ENCODE peak calls at places on chromosomes 2 and 18, in ten cellular contexts. N is heart left ventricle, O is body of pancreas, A is transverse colon, X is esophagus squamous epithelium, K is stomach, B is vagina, G is HepG2, V is HCT116, L is A549. E is an unnamed sample. For H3K4me1, the result is how much of the 10 kb centered on the place peaks cover.

GRCh38 chr18:78920436-78921138 is 59.0 kb upstream of the SALL3 start:
- DNase-seq in N (no peak), O (no peak), A (no peak), X (no peak), K (no peak), B (no peak), G (no peak), V (no peak), L (no peak), E (no peak)

GRCh38 chr2:60356346-60356745 is 197.1 kb downstream of the BCL11A start:
- DNase-seq in N (no peak), O (no peak), A (no peak), X (no peak), K (no peak), B (peak), G (no peak), V (no peak), L (no peak), E (no peak)

GRCh38 chr2:8491296-8492048 is 190.4 kb upstream of the ID2 start:
- DNase-seq in N (no peak), O (peak), A (no peak), X (no peak), K (peak), B (no peak), G (no peak), V (no peak), L (no peak), E (peak)

GRCh38 chr2:177165103-177165583 is 47.5 kb upstream of the HNRNPA3 start:
- DNase-seq in N (peak), O (peak), A (peak), X (no peak), K (no peak), B (no peak), G (no peak), V (no peak), L (peak), E (peak)

GRCh38 chr2:63710732-63711131 is 122.0 kb downstream of the MDH1 start:
- DNase-seq in N (no peak), O (no peak), A (no peak), X (no peak), K (no peak), B (no peak), G (no peak), V (no peak), L (no peak), E (no peak)

GRCh38 chr18:48441405-48441881 is 32.3 kb upstream of the ZBTB7C start:
- DNase-seq in N (no peak), O (no peak), A (no peak), X (no peak), K (no peak), B (no peak), G (no peak), V (no peak), L (no peak), E (peak)

GRCh38 chr2:238081561-238081960 is 18.6 kb upstream of the ESPNL start:
- DNase-seq in N (no peak), O (no peak), A (no peak), X (no peak), K (no peak), B (no peak), G (no peak), V (no peak), L (no peak), E (no peak)

GRCh38 chr2:38517284-38517683 is 85.4 kb downstream of the HNRNPLL start:
- DNase-seq in N (no peak), O (no peak), A (no peak), X (no peak), K (no peak), B (no peak), G (no peak), V (no peak), L (no peak), E (no peak)

GRCh38 chr18:31657823-31658669 is 26.3 kb downstream of the B4GALT6 start:
- DNase-seq in N (no peak), O (no peak), A (no peak), X (no peak), K (no peak), B (no peak), G (no peak), V (no peak), L (no peak), E (no peak)

GRCh38 chr2:239882335-239882734 is 142.8 kb downstream of the NDUFA10 start:
- DNase-seq in N (no peak), O (peak), A (peak), X (peak), K (peak), B (peak), G (peak), V (peak), L (peak), E (peak)

GRCh38 chr2:40516604-40517003 is 64.7 kb upstream of the SLC8A1 start:
- DNase-seq in N (no peak), O (no peak), A (no peak), X (no peak), K (no peak), B (no peak), G (no peak), V (no peak), L (no peak), E (no peak)

GRCh38 chr2:40507429-40507828 is 55.5 kb upstream of the SLC8A1 start:
- DNase-seq in N (no peak), O (no peak), A (no peak), X (no peak), K (no peak), B (no peak), G (no peak), V (no peak), L (no peak), E (no peak)

GRCh38 chr2:40512246-40512645 is 60.4 kb upstream of the SLC8A1 start:
- DNase-seq in N (peak), O (no peak), A (no peak), X (no peak), K (no peak), B (no peak), G (no peak), V (no peak), L (no peak), E (peak)

GRCh38 chr2:40511661-40512213 is 59.8 kb upstream of the SLC8A1 start:
- DNase-seq in N (no peak), O (no peak), A (peak), X (no peak), K (no peak), B (no peak), G (no peak), V (no peak), L (no peak), E (peak)
- H3K4me3 ChIP-seq in N (peak), O (no peak), A (peak), X (peak), K (peak), B (peak), G (no peak), V (no peak), L (no peak), E (peak)

GRCh38 chr2:154655499-154655898 is 43.0 kb upstream of the KCNJ3 start:
- DNase-seq in N (no peak), O (no peak), A (no peak), X (no peak), K (no peak), B (no peak), G (no peak), V (no peak), L (no peak), E (no peak)
- TF ChIP-seq POLR2A in N (no peak), O (no peak), A (no peak), X (no peak), K (no peak), B (no peak), G (no peak), V (no peak), L (no peak), E (no peak)

DNA sequence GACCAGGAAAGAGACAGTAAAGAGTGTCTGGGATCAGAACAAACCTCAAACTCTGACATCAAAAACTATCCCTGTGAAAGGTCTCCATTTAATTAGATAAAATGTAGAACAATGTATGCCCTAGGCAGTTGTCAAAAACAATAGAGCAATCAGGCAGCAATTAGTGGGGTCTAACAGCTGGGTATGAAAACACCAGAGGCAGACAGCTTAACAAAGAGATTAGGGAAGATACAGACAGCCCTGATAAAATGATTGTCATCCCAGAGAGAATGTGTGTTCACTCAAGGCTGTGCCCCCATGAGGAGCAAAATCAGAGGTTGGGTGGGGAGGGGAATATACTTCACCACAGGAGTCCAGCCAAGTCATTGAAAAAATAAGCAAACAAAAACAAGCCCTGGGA is 50.0 kb downstream of the INPP4A start:
- DNase-seq in N (no peak), O (no peak), A (no peak), X (no peak), K (no peak), B (no peak), G (no peak), V (no peak), L (no peak), E (no peak)
- H3K4me1 ChIP-seq in N (half or more), O (under half), A (under half), X (under half), K (under half), B (under half), G (under half), V (under half), L (under half), E (under half)

GRCh38 chr2:74002515-74003391 is 18.0 kb downstream of the TET3 start:
- DNase-seq in N (peak), O (peak), A (peak), X (no peak), K (peak), B (no peak), G (peak), V (no peak), L (peak), E (peak)

GRCh38 chr2:74005786-74006185 is 21.1 kb downstream of the TET3 start:
- DNase-seq in N (no peak), O (no peak), A (no peak), X (no peak), K (no peak), B (no peak), G (no peak), V (no peak), L (no peak), E (no peak)

GRCh38 chr2:74004212-74005182 is 19.8 kb downstream of the TET3 start:
- DNase-seq in N (no peak), O (no peak), A (no peak), X (no peak), K (no peak), B (no peak), G (no peak), V (no peak), L (no peak), E (no peak)

GRCh38 chr2:74001781-74002514 is 17.2 kb downstream of the TET3 start:
- DNase-seq in N (no peak), O (no peak), A (no peak), X (no peak), K (no peak), B (no peak), G (no peak), V (no peak), L (no peak), E (no peak)

DNA sequence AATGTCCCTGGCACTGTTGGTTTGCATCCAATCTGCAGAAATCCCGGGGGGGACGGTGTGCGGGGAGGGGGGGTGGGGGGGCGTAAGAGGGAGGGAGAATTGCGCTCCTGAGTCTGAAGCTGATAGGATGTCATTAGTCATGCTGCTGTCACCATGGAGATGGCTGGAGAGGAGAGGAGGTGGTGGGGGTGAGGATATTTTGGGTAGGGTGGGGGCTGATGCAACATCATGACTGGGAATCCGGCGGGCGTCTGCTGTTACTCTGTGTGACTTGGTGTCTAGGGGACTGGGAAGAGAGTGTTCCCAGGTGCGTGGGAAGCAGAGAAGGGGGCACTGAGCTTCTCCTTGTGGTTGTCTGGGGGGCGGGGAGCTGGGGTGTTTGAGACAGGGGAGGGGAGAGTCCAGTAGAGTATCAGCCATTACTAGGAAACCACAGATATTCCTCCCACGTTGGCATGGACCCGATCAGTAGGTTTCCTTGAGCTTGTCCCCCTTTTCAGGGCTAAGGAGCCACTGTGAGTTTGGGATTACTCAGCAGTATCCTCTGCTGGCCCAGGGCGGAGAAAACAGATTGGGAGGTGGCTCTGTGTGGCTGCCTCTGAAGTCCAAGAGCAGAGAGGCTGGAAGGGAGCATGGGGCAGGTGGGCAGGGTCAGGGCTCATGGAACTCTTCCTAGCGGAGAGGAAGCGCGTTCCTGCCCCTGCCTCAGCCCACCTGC is 18.9 kb downstream of the TET3 start:
- DNase-seq in N (no peak), O (no peak), A (no peak), X (no peak), K (no peak), B (no peak), G (no peak), V (no peak), L (no peak), E (peak)
- H3K4me3 ChIP-seq in N (peak), O (no peak), A (peak), X (peak), K (no peak), B (peak), G (no peak), V (no peak), L (no peak), E (no peak)

DNA sequence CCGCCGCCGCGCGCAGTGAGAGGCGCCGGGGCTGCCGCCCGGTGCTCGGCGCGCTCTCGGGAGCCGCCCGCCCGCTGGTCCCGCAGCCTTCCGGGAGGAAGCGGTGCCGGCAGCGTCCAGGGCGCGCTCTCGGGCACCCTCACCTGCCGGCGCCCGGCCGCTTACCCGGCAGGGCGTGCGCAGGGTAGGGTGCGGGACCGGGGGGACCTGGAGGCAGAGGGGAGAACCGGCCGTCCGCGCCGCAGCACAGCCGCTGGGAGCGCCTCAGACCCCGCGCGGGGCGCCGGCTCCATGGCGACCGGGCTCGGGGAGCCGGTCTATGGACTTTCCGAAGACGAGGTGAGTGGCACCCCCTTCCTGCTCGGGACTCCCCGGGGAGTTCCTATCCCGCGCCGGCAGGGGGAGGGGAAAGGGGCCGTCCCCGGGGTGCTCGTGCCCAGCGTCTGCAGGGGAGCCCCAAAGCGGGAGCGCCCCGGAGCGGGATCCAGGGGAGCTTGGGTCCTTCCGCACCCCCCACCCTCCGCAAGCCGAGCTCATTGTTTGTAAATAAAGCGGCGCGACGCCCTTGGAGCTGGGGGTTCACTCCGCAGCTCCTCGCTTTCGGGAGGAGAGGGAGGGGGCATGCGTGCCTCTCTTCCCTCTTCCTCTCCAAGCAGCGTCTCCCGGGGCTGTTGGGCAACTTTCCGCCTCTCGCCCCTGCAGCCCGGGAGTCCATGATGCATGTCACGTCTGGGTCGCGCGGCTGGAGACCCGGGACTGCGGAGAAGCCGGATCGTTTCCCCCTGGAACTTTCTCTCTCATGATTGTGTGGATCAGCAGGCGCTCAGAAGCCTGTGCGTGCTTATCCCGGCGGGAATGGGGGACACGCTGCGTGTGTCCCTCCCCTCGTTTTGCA is 591 bp downstream of the NEDD4L start:
- DNase-seq in N (peak), O (peak), A (peak), X (peak), K (peak), B (no peak), G (no peak), V (no peak), L (peak), E (peak)
- TF ChIP-seq POLR2A in N (no peak), O (peak), A (peak), X (no peak), K (no peak), B (no peak), G (no peak), V (no peak), L (no peak), E (no peak)

DNA sequence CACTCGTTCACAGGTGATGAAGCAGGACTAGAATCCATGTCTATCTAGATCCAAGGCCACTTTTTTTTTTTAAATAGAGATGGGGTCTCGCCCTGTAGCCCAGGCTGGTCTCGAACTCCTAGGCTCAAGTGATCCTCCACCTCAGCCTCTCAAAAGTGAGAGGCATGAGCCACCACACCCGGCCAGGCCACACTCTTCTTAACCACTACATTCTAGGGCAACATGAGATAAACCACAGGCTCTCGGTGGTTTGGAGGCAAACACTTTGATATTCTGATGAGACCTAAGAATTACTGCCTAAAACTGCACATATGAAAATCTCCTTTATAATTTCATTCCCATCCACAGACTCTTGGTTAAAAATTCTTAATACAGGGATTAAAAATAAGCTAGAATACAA is 51.8 kb downstream of the USP34 start:
- DNase-seq in N (no peak), O (no peak), A (no peak), X (no peak), K (no peak), B (no peak), G (no peak), V (no peak), L (no peak), E (no peak)
- H3K4me1 ChIP-seq in N (under half), O (under half), A (under half), X (under half), K (half or more), B (under half), G (under half), V (under half), L (half or more), E (under half)

DNA sequence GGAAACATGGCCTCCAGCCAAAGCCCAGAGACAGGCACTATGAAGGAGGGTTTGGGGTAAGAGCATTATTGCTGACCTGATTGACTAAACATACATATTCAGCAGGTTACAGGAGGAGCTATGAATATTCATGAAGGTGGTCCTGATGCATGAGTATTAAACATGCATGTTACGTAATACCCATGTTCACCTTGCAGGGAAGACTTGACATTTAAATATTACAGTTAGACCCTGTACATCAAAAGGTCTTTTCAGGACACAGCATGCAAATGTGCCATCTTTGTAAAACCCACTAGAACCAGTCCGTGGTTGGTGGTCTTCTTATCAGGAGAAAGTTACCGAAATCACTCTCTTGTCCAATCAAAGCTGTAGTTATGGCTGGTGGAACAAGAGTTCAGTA is 59.9 kb downstream of the XRCC5 start:
- DNase-seq in N (no peak), O (no peak), A (no peak), X (no peak), K (no peak), B (no peak), G (no peak), V (no peak), L (no peak), E (no peak)
- H3K4me3 ChIP-seq in N (no peak), O (no peak), A (no peak), X (no peak), K (no peak), B (no peak), G (no peak), V (no peak), L (no peak), E (no peak)

GRCh38 chr2:167859676-167860075 is 387.7 kb downstream of the STK39 start:
- DNase-seq in N (no peak), O (no peak), A (no peak), X (no peak), K (no peak), B (no peak), G (no peak), V (no peak), L (no peak), E (no peak)

GRCh38 chr2:167861574-167862193 is 385.7 kb downstream of the STK39 start:
- DNase-seq in N (no peak), O (no peak), A (no peak), X (no peak), K (no peak), B (no peak), G (no peak), V (no peak), L (no peak), E (no peak)

GRCh38 chr2:167863377-167863776 is 384.0 kb downstream of the STK39 start:
- DNase-seq in N (no peak), O (no peak), A (no peak), X (no peak), K (no peak), B (no peak), G (no peak), V (no peak), L (no peak), E (no peak)

GRCh38 chr2:167862787-167863186 is 384.6 kb downstream of the STK39 start:
- DNase-seq in N (no peak), O (no peak), A (no peak), X (no peak), K (no peak), B (no peak), G (no peak), V (no peak), L (no peak), E (no peak)

DNA sequence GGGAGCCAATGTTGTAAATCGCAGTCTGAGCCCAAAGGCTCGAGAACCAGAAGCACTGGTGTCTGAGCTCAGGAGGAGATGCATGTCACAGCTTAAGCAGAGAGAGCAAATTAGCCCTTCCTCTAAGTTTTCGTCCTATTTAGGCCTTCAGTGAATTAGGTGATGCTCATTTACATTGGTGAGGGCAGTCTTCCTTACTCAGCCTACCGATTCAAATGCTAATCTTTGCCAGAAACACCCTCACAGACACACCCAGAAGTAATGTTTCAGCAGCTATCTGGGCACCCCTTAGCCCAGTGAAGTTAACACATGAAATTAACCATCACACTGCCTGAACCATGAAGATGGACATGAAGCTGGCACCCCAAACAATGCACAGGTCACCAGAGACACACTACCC is 385.1 kb downstream of the STK39 start:
- DNase-seq in N (no peak), O (no peak), A (no peak), X (no peak), K (no peak), B (no peak), G (no peak), V (no peak), L (no peak), E (no peak)
- TF ChIP-seq POLR2A in N (no peak), O (no peak), A (no peak), X (no peak), K (no peak), B (no peak), G (no peak), V (no peak), L (no peak), E (no peak)

E was measured in uterus.